ENCODE peak calls at places on chromosome 2, in six cellular contexts. One of them, this sample, is unnamed.

GRCh38 chr2:84704505-84705244 is 176.2 kb downstream of the TRABD2A start:
- DNase-seq in effector memory CD4-positive, alpha-beta T cell: no peak
- DNase-seq in progenitor cell of endocrine pancreas: no peak
- DNase-seq in Calu3: no peak
- DNase-seq in anterior cingulate cortex: no peak
- DNase-seq in GM04504: no peak
- DNase-seq in this sample: no peak

GRCh38 chr2:205212357-205212756 is 469.9 kb upstream of the NRP2 start:
- DNase-seq in effector memory CD4-positive, alpha-beta T cell: no peak
- DNase-seq in progenitor cell of endocrine pancreas: no peak
- DNase-seq in Calu3: no peak
- DNase-seq in anterior cingulate cortex: no peak
- DNase-seq in GM04504: no peak
- DNase-seq in this sample: no peak

GRCh38 chr2:237474931-237475703 is 11.9 kb upstream of the MLPH start:
- DNase-seq in effector memory CD4-positive, alpha-beta T cell: peak
- DNase-seq in progenitor cell of endocrine pancreas: peak
- DNase-seq in Calu3: peak
- DNase-seq in anterior cingulate cortex: peak
- DNase-seq in GM04504: no peak
- DNase-seq in this sample: no peak

GRCh38 chr2:43020990-43021677 is 205.3 kb downstream of the ZFP36L2 start:
- DNase-seq in effector memory CD4-positive, alpha-beta T cell: no peak
- DNase-seq in progenitor cell of endocrine pancreas: no peak
- DNase-seq in Calu3: no peak
- DNase-seq in anterior cingulate cortex: no peak
- DNase-seq in GM04504: no peak
- DNase-seq in this sample: no peak

GRCh38 chr2:187461294-187462261 is 13.5 kb upstream of the CALCRL start:
- DNase-seq in effector memory CD4-positive, alpha-beta T cell: no peak
- DNase-seq in progenitor cell of endocrine pancreas: no peak
- DNase-seq in Calu3: no peak
- DNase-seq in anterior cingulate cortex: no peak
- DNase-seq in GM04504: no peak
- DNase-seq in this sample: no peak

GRCh38 chr2:168402531-168402930 is 53.5 kb upstream of the CERS6 start:
- DNase-seq in effector memory CD4-positive, alpha-beta T cell: no peak
- DNase-seq in progenitor cell of endocrine pancreas: no peak
- DNase-seq in Calu3: no peak
- DNase-seq in anterior cingulate cortex: no peak
- DNase-seq in GM04504: no peak
- DNase-seq in this sample: no peak

GRCh38 chr2:239528883-239529282 is 128.1 kb upstream of the HDAC4 start:
- DNase-seq in effector memory CD4-positive, alpha-beta T cell: no peak
- DNase-seq in progenitor cell of endocrine pancreas: no peak
- DNase-seq in Calu3: no peak
- DNase-seq in anterior cingulate cortex: no peak
- DNase-seq in GM04504: no peak
- DNase-seq in this sample: no peak

GRCh38 chr2:112772322-112772721 is 7.9 kb upstream of the CKAP2L start:
- DNase-seq in effector memory CD4-positive, alpha-beta T cell: no peak
- DNase-seq in progenitor cell of endocrine pancreas: no peak
- DNase-seq in Calu3: no peak
- DNase-seq in anterior cingulate cortex: no peak
- DNase-seq in GM04504: no peak
- DNase-seq in this sample: no peak

GRCh38 chr2:53314718-53315117 is 452.9 kb upstream of the CHAC2 start:
- DNase-seq in effector memory CD4-positive, alpha-beta T cell: no peak
- DNase-seq in progenitor cell of endocrine pancreas: no peak
- DNase-seq in Calu3: no peak
- DNase-seq in anterior cingulate cortex: no peak
- DNase-seq in GM04504: no peak
- DNase-seq in this sample: no peak

GRCh38 chr2:3755277-3755676 is 51.9 kb downstream of the DCDC2C start:
- DNase-seq in effector memory CD4-positive, alpha-beta T cell: no peak
- DNase-seq in progenitor cell of endocrine pancreas: no peak
- DNase-seq in Calu3: no peak
- DNase-seq in anterior cingulate cortex: no peak
- DNase-seq in GM04504: no peak
- DNase-seq in this sample: no peak